ENCODE peak calls at places on chromosome 1, in seven cellular contexts. A is body of pancreas; X is CD8-positive, alpha-beta T cell; I is A673; R is IMR-90; Y is pancreas; L is PC-3. U is an unnamed sample.
A peak's percentile ranks its signal among the peaks of the same experiment; 100 is the strongest.

GRCh38 chr1:103129255-103129654 is 20.9 kb upstream of the COL11A1 start:
- DNase-seq in A (no peak), X (no peak), I (no peak), R (peak; percentile 55), Y (no peak), L (no peak), U (no peak)

GRCh38 chr1:111604931-111605330 is 14.7 kb upstream of the RAP1A start:
- DNase-seq in A (no peak), X (no peak), I (no peak), R (peak; percentile 72), Y (no peak), L (peak; percentile 84), U (no peak)

GRCh38 chr1:12618661-12619395 is 818 bp upstream of the DHRS3 start:
- DNase-seq in A (peak; percentile 80), X (peak; percentile 72), I (peak; percentile 55), R (peak; percentile 83), Y (peak; percentile 83), L (peak; percentile 87), U (no peak)

GRCh38 chr1:156964431-156964830 is 44.0 kb downstream of the LRRC71 start:
- DNase-seq in A (no peak), X (no peak), I (no peak), R (peak; percentile 38), Y (no peak), L (no peak), U (no peak)

GRCh38 chr1:21293537-21294265 is 3.4 kb upstream of the ECE1 start:
- DNase-seq in A (no peak), X (peak; percentile 69), I (no peak), R (no peak), Y (peak; percentile 45), L (no peak), U (no peak)

GRCh38 chr1:246753670-246754535 is 29.7 kb downstream of the SCCPDH start:
- DNase-seq in A (peak; percentile 45), X (peak; percentile 71), I (peak; percentile 74), R (peak; percentile 68), Y (no peak), L (peak; percentile 81), U (peak; percentile 33)

GRCh38 chr1:199778324-199778955 is 249.1 kb upstream of the NR5A2 start:
- DNase-seq in A (no peak), X (no peak), I (no peak), R (no peak), Y (no peak), L (peak; percentile 46), U (no peak)

GRCh38 chr1:923131-923990 is at the start of gene SAMD11:
- DNase-seq in A (peak; percentile 82), X (peak; percentile 82), I (peak; percentile 95), R (peak; percentile 76), Y (peak; percentile 93), L (peak; percentile 81), U (peak; percentile 76)

GRCh38 chr1:193115629-193116227 is 6.1 kb upstream of the CDC73 start:
- DNase-seq in A (no peak), X (no peak), I (no peak), R (peak; percentile 100), Y (no peak), L (peak; percentile 92), U (no peak)

GRCh38 chr1:192951961-192952460 is 107.1 kb downstream of the UCHL5 start:
- DNase-seq in A (no peak), X (no peak), I (peak; percentile 83), R (peak; percentile 97), Y (no peak), L (peak; percentile 75), U (no peak)

GRCh38 chr1:195908121-195908520 is 700.1 kb downstream of the KCNT2 start:
- DNase-seq in A (no peak), X (no peak), I (no peak), R (peak; percentile 63), Y (no peak), L (peak; percentile 4), U (no peak)

GRCh38 chr1:24151175-24151533 is 8.2 kb upstream of the IL22RA1 start:
- DNase-seq in A (peak; percentile 49), X (no peak), I (no peak), R (no peak), Y (peak; percentile 78), L (peak; percentile 69), U (no peak)

GRCh38 chr1:58290685-58291372 is 255.7 kb downstream of the OMA1 start:
- DNase-seq in A (no peak), X (no peak), I (peak; percentile 57), R (peak; percentile 16), Y (no peak), L (no peak), U (no peak)

GRCh38 chr1:154481058-154481457 is 21.0 kb upstream of the TDRD10 start:
- DNase-seq in A (no peak), X (no peak), I (peak; percentile 87), R (no peak), Y (no peak), L (no peak), U (no peak)

GRCh38 chr1:10980094-10980577 is 32.3 kb upstream of the TARDBP start:
- DNase-seq in A (peak; percentile 95), X (no peak), I (no peak), R (peak; percentile 31), Y (peak; percentile 95), L (peak; percentile 76), U (peak; percentile 85)

GRCh38 chr1:237864338-237865244 is 26.1 kb downstream of the ZP4 start:
- DNase-seq in A (peak; percentile 84), X (no peak), I (peak; percentile 4), R (no peak), Y (peak; percentile 94), L (peak; percentile 55), U (peak; percentile 22)

GRCh38 chr1:179743679-179744400 is 749 bp downstream of the FAM163A start:
- DNase-seq in A (no peak), X (no peak), I (no peak), R (no peak), Y (peak; percentile 62), L (no peak), U (no peak)

GRCh38 chr1:38505950-38506349 is 353.6 kb downstream of the RRAGC start:
- DNase-seq in A (no peak), X (no peak), I (no peak), R (no peak), Y (no peak), L (no peak), U (no peak)

GRCh38 chr1:70353641-70354331 is 736 bp downstream of the ANKRD13C start:
- DNase-seq in A (no peak), X (peak; percentile 51), I (no peak), R (peak; percentile 74), Y (peak; percentile 80), L (peak; percentile 82), U (no peak)
- H3K27ac ChIP-seq in A (peak overlapping the region; percentile 74), X (peak overlapping the region; percentile 92), I (peak overlapping the region; percentile 96), R (peak overlapping the region; percentile 88), Y (peak overlapping the region; percentile 87), L (peak overlapping the region; percentile 92), U (peak overlapping the region; percentile 93)

DNA sequence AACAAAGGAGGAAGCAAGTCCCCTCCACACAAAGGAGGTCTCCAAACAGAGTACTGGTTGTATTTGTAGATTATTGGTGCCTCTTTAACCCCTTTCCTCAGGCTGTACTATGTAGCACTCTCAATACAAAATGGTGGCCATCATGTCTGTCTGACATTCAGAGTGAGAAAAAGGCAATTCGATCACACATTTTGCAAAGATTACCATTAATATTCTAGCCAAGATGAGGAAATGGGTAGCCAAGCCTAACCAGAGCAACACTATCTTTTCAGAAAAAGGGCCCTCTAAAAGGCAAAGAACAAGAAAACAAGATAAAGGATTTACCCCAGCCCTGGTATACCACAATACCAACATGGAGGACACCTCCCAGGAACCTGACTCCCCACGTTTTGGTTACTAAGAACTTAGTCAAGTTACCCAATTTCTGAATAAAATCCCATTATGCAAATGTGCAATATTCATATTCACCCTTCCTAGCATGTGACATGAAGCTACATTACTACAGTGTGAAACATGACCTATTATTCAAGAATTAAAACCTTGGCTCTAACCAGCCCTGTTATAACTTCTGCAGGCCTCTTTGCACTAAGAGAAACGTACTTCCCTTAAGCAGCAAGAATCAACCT is 2.2 kb downstream of the KDM5B start:
- DNase-seq in A (no peak), X (no peak), I (peak; percentile 32), R (peak; percentile 12), Y (no peak), L (peak; percentile 33), U (no peak)
- H3K27ac ChIP-seq in A (no peak overlapping the region), X (no peak overlapping the region), I (peak overlapping the region; percentile 89), R (peak overlapping the region; percentile 13), Y (no peak overlapping the region), L (no peak overlapping the region), U (no peak overlapping the region)

DNA sequence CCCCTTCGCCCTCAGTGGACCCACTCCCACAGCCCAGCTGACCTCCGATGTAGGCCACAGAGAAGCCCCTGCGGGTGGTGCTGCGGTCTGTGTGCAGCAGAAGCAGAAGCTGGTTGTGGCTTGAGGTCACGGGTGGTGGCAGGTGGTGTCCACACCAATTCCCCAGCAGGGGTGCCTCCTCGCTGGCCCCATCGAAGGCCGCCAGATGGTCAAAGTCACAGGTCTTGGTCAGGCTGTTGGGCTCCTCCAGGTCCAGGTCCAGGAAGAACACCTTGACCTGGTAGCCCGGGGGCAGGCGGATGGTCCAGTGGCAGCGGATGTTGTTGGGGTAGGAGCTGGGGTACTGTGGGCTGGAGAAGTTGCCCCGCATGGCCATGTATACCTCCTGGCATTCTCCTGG is 13.1 kb downstream of the CDCP2 start:
- DNase-seq in A (no peak), X (no peak), I (no peak), R (no peak), Y (no peak), L (no peak), U (no peak)
- H3K27ac ChIP-seq in A (no peak overlapping the region), X (no peak overlapping the region), I (no peak overlapping the region), R (no peak overlapping the region), Y (no peak overlapping the region), L (no peak overlapping the region), U (no peak overlapping the region)

GRCh38 chr1:183040600-183040999 is 17.4 kb downstream of the LAMC1 start:
- DNase-seq in A (no peak), X (no peak), I (peak; percentile 53), R (no peak), Y (no peak), L (no peak), U (no peak)
- H3K27ac ChIP-seq in A (no peak overlapping the region), X (no peak overlapping the region), I (peak overlapping the region; percentile 98), R (peak overlapping the region; percentile 70), Y (no peak overlapping the region), L (no peak overlapping the region), U (no peak overlapping the region)

GRCh38 chr1:15089244-15089992 is 64.1 kb upstream of the TMEM51 start:
- DNase-seq in A (peak; percentile 39), X (no peak), I (no peak), R (no peak), Y (no peak), L (peak; percentile 42), U (no peak)
- H3K27ac ChIP-seq in A (peak overlapping the region; percentile 32), X (no peak overlapping the region), I (no peak overlapping the region), R (no peak overlapping the region), Y (peak overlapping the region; percentile 52), L (no peak overlapping the region), U (no peak overlapping the region)

GRCh38 chr1:241482761-241483250 is 36.7 kb downstream of the FH start:
- DNase-seq in A (no peak), X (no peak), I (peak; percentile 79), R (peak; percentile 75), Y (no peak), L (peak; percentile 100), U (no peak)
- H3K27ac ChIP-seq in A (no peak overlapping the region), X (no peak overlapping the region), I (no peak overlapping the region), R (no peak overlapping the region), Y (no peak overlapping the region), L (peak overlapping the region; percentile 79), U (no peak overlapping the region)

GRCh38 chr1:37477946-37478345 is 3.6 kb downstream of the ZC3H12A start:
- DNase-seq in A (peak; percentile 30), X (no peak), I (no peak), R (no peak), Y (peak; percentile 55), L (peak; percentile 26), U (no peak)
- H3K27ac ChIP-seq in A (peak overlapping the region; percentile 92), X (peak overlapping the region; percentile 95), I (peak overlapping the region; percentile 24), R (peak overlapping the region; percentile 94), Y (peak overlapping the region; percentile 93), L (peak overlapping the region; percentile 97), U (peak overlapping the region; percentile 18)